ENCODE peak calls at places on chromosomes 3 and 15, in nine cellular contexts. N, R, M, D, F, P, W, T and Z are unnamed samples. For H3K9me3, the result is how much of the 10 kb centered on the place peaks cover.

GRCh38 chr3:104564045-104564643 is 802.6 kb upstream of the ALCAM start:
- DNase-seq in R (peak), P (no peak), M (peak), T (no peak), W (no peak), D (peak), F (peak), N (no peak), Z (no peak)

GRCh38 chr3:175672119-175672689 is 813.1 kb downstream of the NAALADL2 start:
- DNase-seq in P (no peak), R (no peak), W (no peak), F (no peak), D (no peak), T (no peak), N (no peak), M (no peak), Z (no peak)

GRCh38 chr3:23112491-23112890 is 90.6 kb upstream of the UBE2E2 start:
- DNase-seq in W (no peak), D (peak), P (no peak), R (no peak), N (no peak), T (no peak), F (no peak), M (no peak), Z (peak)

GRCh38 chr3:38283810-38284775 is 2.0 kb downstream of the SLC22A14 start:
- DNase-seq in N (no peak), R (no peak), T (no peak), F (no peak), M (no peak), D (no peak), W (no peak), P (no peak), Z (no peak)

GRCh38 chr3:159326998-159327397 is 525.1 kb downstream of the MFSD1 start:
- DNase-seq in F (no peak), P (no peak), M (no peak), W (no peak), N (no peak), D (no peak), R (no peak), T (no peak), Z (no peak)

GRCh38 chr3:195156286-195156890 is 114.6 kb downstream of the XXYLT1 start:
- DNase-seq in M (no peak), W (no peak), P (no peak), N (no peak), R (no peak), T (no peak), D (no peak), F (no peak), Z (no peak)

GRCh38 chr3:61908344-61908743 is 347.0 kb downstream of the PTPRG start:
- DNase-seq in T (no peak), M (no peak), W (no peak), F (no peak), P (no peak), D (no peak), N (no peak), R (no peak), Z (no peak)

GRCh38 chr3:23175361-23176073 is 27.6 kb upstream of the UBE2E2 start:
- DNase-seq in D (no peak), N (no peak), M (no peak), W (no peak), F (no peak), P (no peak), R (no peak), T (no peak), Z (no peak)

GRCh38 chr3:115052906-115053305 is 94.2 kb downstream of the ZBTB20 start:
- DNase-seq in R (no peak), W (no peak), P (no peak), N (no peak), M (no peak), T (no peak), D (no peak), F (no peak), Z (no peak)

GRCh38 chr15:28996953-28997352 is 111.2 kb downstream of the APBA2 start:
- DNase-seq in N (no peak), P (no peak), D (no peak), W (no peak), R (no peak), T (no peak), M (no peak), F (no peak), Z (no peak)

GRCh38 chr15:55627730-55628368 is 39.7 kb upstream of the PYGO1 start:
- DNase-seq in W (no peak), M (no peak), T (no peak), P (peak), F (no peak), R (no peak), N (no peak), D (no peak), Z (no peak)

GRCh38 chr15:89115547-89115946 is 27.3 kb downstream of the ABHD2 start:
- DNase-seq in M (peak), W (no peak), N (no peak), P (no peak), T (no peak), D (peak), F (no peak), R (no peak), Z (peak)

GRCh38 chr3:41274944-41275668 is 75.8 kb downstream of the CTNNB1 start:
- DNase-seq in W (no peak), D (peak), T (no peak), R (no peak), P (no peak), F (no peak), M (no peak), N (no peak), Z (peak)

GRCh38 chr3:186119499-186119898 is 10.6 kb upstream of the ETV5 start:
- DNase-seq in P (no peak), M (no peak), T (no peak), D (no peak), W (no peak), F (no peak), R (no peak), N (no peak), Z (no peak)

GRCh38 chr15:43529587-43530345 is 12.4 kb downstream of the MAP1A start:
- DNase-seq in T (no peak), N (no peak), F (no peak), M (no peak), W (peak), P (no peak), D (no peak), R (no peak), Z (no peak)

GRCh38 chr15:74627766-74628165 is 12.1 kb downstream of the CLK3 start:
- DNase-seq in D (no peak), P (no peak), T (no peak), F (no peak), R (no peak), W (no peak), N (no peak), M (no peak), Z (no peak)

GRCh38 chr15:62067448-62068044 is 769 bp downstream of the C2CD4A start:
- DNase-seq in F (no peak), R (peak), P (peak), T (no peak), W (no peak), D (peak), N (peak), M (peak), Z (peak)

DNA sequence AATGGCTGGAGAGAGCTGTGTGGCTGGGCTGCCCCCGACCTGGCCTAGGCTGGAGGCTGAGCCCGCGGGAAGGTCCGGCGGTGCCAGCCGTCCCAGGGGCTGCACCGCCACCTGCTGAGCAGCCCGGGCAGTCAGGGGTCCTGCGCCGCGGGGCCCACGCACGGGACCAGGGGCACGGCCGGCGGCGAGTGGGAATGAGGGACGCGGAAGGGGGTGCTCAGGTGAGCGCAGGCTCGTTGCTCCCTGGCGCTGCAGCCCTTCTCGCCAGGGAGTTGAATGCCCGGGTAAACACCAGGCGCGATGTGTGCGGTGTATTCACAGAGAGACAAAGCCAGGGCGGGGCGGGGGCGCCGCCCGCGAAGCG is 666 bp upstream of the SEMA3F start:
- DNase-seq in M (no peak), N (no peak), P (no peak), F (no peak), R (no peak), T (no peak), D (no peak), W (no peak), Z (no peak)
- TF ChIP-seq CTCF in M (no peak), N (peak), P (peak), F (peak), R (no peak), T (no peak), D (no peak), W (peak), Z (peak)

GRCh38 chr3:21551019-21551418 is 200.0 kb downstream of the ZNF385D start:
- DNase-seq in T (no peak), N (no peak), F (no peak), D (no peak), W (no peak), P (no peak), R (no peak), M (no peak), Z (no peak)
- H3K9me3 ChIP-seq in T (under half), N (under half), F (under half), D (under half), W (under half), P (under half), R (under half), M (under half), Z (under half)

DNA sequence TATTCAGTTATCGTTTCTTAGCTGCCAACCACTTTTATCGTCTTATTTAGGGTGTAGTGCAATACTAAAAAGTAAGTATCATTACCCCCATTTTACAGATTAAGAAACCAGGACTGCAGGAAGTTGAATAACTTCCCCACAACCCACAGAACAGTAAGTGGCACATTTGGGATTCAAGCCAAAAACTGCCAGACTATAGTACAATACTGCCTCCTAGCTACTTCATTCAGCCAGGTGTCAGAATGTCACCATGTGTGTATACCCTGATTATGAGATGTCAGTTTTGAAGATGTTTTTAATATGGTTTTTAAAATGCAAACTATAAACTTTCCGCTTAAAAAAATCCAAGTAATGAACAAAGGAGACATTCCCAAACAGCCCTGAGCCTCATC is 74.2 kb upstream of the PROK2 start:
- DNase-seq in N (no peak), P (no peak), M (no peak), F (no peak), D (no peak), R (no peak), T (no peak), W (no peak), Z (no peak)
- TF ChIP-seq CTCF in N (peak), P (peak), M (peak), F (peak), D (peak), R (no peak), T (no peak), W (peak), Z (no peak)

DNA sequence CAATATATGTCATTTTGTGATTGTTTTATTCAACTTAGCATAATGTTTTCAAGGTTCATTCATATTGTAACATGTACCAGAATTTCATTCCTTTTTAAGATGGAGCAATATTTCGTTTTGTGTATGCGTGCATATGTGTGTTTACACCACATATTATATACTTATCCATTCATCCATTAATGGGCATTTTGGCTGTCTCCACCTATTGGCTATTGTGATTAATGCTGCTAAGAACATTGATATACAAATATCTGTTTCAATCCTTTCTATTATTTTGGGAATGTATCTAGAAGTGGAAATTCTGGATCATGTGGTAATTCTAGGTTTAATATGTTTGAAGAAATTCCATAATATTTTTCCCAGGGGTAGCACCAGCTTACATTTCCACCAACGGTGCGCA is 403.9 kb upstream of the LMCD1 start:
- DNase-seq in P (no peak), W (no peak), T (no peak), R (no peak), F (no peak), M (no peak), D (no peak), N (no peak), Z (no peak)
- H3K9me3 ChIP-seq in P (under half), W (under half), T (under half), R (under half), F (under half), M (under half), D (under half), N (under half), Z (under half)

GRCh38 chr3:13667330-13667729 is 118.4 kb downstream of the FBLN2 start:
- DNase-seq in W (no peak), M (no peak), F (no peak), P (no peak), R (no peak), N (no peak), D (no peak), T (no peak), Z (no peak)
- TF ChIP-seq CTCF in W (no peak), M (no peak), F (no peak), P (no peak), R (no peak), N (no peak), D (no peak), T (no peak), Z (no peak)

GRCh38 chr15:25238126-25238525 is 200.7 kb downstream of the UBE3A start:
- DNase-seq in T (no peak), P (peak), M (no peak), D (no peak), W (no peak), F (no peak), N (peak), R (peak), Z (no peak)
- H3K9me3 ChIP-seq in T (half or more), P (under half), M (under half), D (under half), W (under half), F (under half), N (under half), R (under half), Z (half or more)